ENCODE peak calls at places on chromosome 14, in eight cellular contexts. T is stimulated activated CD8-positive, alpha-beta memory T cell treated with anti-CD3 and anti-CD28 coated beads, Interleukin-2, amount 100 ng/mL, for 1 hour; K is CD8-positive, alpha-beta T cell; E is fibroblast of the aortic adventitia; C is Caki2; M is cardiac muscle cell; S is omental fat pad; G is stimulated activated CD4-positive, alpha-beta T cell treated with anti-CD3 and anti-CD28 coated beads, Interleukin-4, amount 100 ng/mL, for 24 hours. X is an unnamed sample.

GRCh38 chr14:30656190-30656632 is 34.1 kb downstream of the SCFD1 start:
- DNase-seq in T (no peak), G (peak), S (no peak), K (peak), M (peak), C (no peak), E (peak), X (peak)

GRCh38 chr14:105165134-105165704 is 3.4 kb downstream of the JAG2 start:
- DNase-seq in M (no peak), G (no peak), E (no peak), S (no peak), K (no peak), T (no peak), C (no peak), X (no peak)

GRCh38 chr14:62209287-62209899 is 447.2 kb downstream of the SNAPC1 start:
- DNase-seq in E (peak), K (no peak), G (no peak), C (no peak), S (no peak), M (no peak), T (no peak), X (no peak)

GRCh38 chr14:102539544-102540309 is 30.2 kb upstream of the ANKRD9 start:
- DNase-seq in T (no peak), M (no peak), E (peak), G (no peak), C (no peak), S (no peak), K (no peak), X (no peak)

GRCh38 chr14:74601982-74602381 is 10.1 kb downstream of the LTBP2 start:
- DNase-seq in M (peak), G (no peak), C (no peak), S (no peak), K (no peak), T (no peak), E (no peak), X (no peak)

GRCh38 chr14:65258391-65258790 is 154.1 kb upstream of the FUT8 start:
- DNase-seq in G (no peak), C (peak), M (no peak), K (no peak), E (peak), S (no peak), T (no peak), X (no peak)

GRCh38 chr14:75202671-75203070 is 26.3 kb upstream of the TMED10 start:
- DNase-seq in E (no peak), C (no peak), K (no peak), M (no peak), T (no peak), G (no peak), S (no peak), X (no peak)

GRCh38 chr14:92670177-92670576 is 78.2 kb downstream of the LGMN start:
- DNase-seq in S (no peak), C (no peak), G (no peak), E (peak), T (no peak), K (no peak), M (no peak), X (no peak)

GRCh38 chr14:75318353-75318752 is 39.7 kb downstream of the FOS start:
- DNase-seq in E (no peak), M (no peak), K (no peak), C (no peak), T (no peak), S (no peak), G (no peak), X (no peak)

GRCh38 chr14:95562892-95563685 is 28.2 kb downstream of the GLRX5 start:
- DNase-seq in M (peak), E (peak), K (no peak), C (no peak), G (no peak), T (no peak), S (no peak), X (no peak)

GRCh38 chr14:23160924-23161522 is 22.4 kb downstream of the SLC7A8 start:
- DNase-seq in T (no peak), M (no peak), G (no peak), K (no peak), E (peak), C (peak), S (no peak), X (no peak)

GRCh38 chr14:80215756-80216581 is 4.7 kb upstream of the DIO2 start:
- DNase-seq in T (no peak), G (no peak), E (peak), C (no peak), S (no peak), M (no peak), K (no peak), X (no peak)

GRCh38 chr14:100417466-100417865 is 94.3 kb downstream of the SLC25A47 start:
- DNase-seq in E (peak), T (no peak), K (no peak), S (no peak), M (peak), C (peak), G (no peak), X (peak)

GRCh38 chr14:74401504-74402241 is 24.3 kb downstream of the SYNDIG1L start:
- DNase-seq in K (peak), C (peak), S (no peak), G (peak), T (peak), E (no peak), M (peak), X (peak)

GRCh38 chr14:69317780-69318179 is 57.8 kb downstream of the GALNT16 start:
- DNase-seq in S (no peak), E (no peak), M (no peak), T (no peak), G (no peak), C (no peak), K (no peak), X (no peak)

GRCh38 chr14:104595911-104596450 is 8.6 kb downstream of the TMEM179 start:
- DNase-seq in M (no peak), G (no peak), E (no peak), K (no peak), T (no peak), C (no peak), S (no peak), X (no peak)

GRCh38 chr14:29301571-29301970 is 535.0 kb downstream of the FOXG1 start:
- DNase-seq in E (no peak), S (no peak), M (no peak), K (no peak), T (no peak), G (no peak), C (no peak), X (no peak)

GRCh38 chr14:61034416-61035100 is 53.5 kb downstream of the SLC38A6 start:
- DNase-seq in S (no peak), K (no peak), C (no peak), E (no peak), M (no peak), G (no peak), T (no peak), X (no peak)

GRCh38 chr14:96271421-96271762 is 15.4 kb downstream of the BDKRB1 start:
- DNase-seq in S (no peak), E (no peak), M (no peak), T (no peak), K (no peak), G (no peak), C (no peak), X (no peak)

GRCh38 chr14:23055621-23056256 is 1.6 kb downstream of the CDH24 start:
- DNase-seq in M (no peak), K (no peak), S (no peak), T (no peak), G (no peak), C (no peak), E (no peak), X (no peak)

GRCh38 chr14:105685003-105685402 is 158.6 kb downstream of the TMEM121 start:
- DNase-seq in S (no peak), G (no peak), K (no peak), C (no peak), T (no peak), M (no peak), E (no peak), X (no peak)

GRCh38 chr14:77045570-77045890 is 17.0 kb upstream of the IRF2BPL start:
- DNase-seq in S (no peak), M (no peak), K (no peak), C (no peak), E (no peak), G (no peak), T (no peak), X (no peak)